ENCODE peak calls at places on chromosome 1, in four cellular contexts. One of them, this sample, is unnamed.

GRCh38 chr1:167564592-167564991 is 11.0 kb upstream of the CREG1 start:
- DNase-seq in CD4-positive, alpha-beta T cell: no peak
- DNase-seq in stomach: no peak
- DNase-seq in heart left ventricle: no peak
- DNase-seq in this sample: peak; percentile 41

GRCh38 chr1:197388801-197389200 is 120.7 kb downstream of the CRB1 start:
- DNase-seq in stomach: no peak
- DNase-seq in heart left ventricle: no peak
- DNase-seq in CD4-positive, alpha-beta T cell: no peak
- DNase-seq in this sample: no peak

GRCh38 chr1:205313681-205314308 is 7.8 kb downstream of the NUAK2 start:
- DNase-seq in stomach: peak; percentile 35
- DNase-seq in heart left ventricle: peak; percentile 81
- DNase-seq in CD4-positive, alpha-beta T cell: peak; percentile 20
- DNase-seq in this sample: no peak

GRCh38 chr1:55362558-55362957 is 147.4 kb upstream of the USP24 start:
- DNase-seq in heart left ventricle: no peak
- DNase-seq in stomach: no peak
- DNase-seq in CD4-positive, alpha-beta T cell: no peak
- DNase-seq in this sample: no peak

GRCh38 chr1:25074326-25074725 is 144.2 kb upstream of the RUNX3 start:
- DNase-seq in heart left ventricle: no peak
- DNase-seq in CD4-positive, alpha-beta T cell: no peak
- DNase-seq in stomach: no peak
- DNase-seq in this sample: no peak

GRCh38 chr1:27624467-27625233 is 10.3 kb downstream of the FGR start:
- DNase-seq in stomach: no peak
- DNase-seq in CD4-positive, alpha-beta T cell: no peak
- DNase-seq in heart left ventricle: peak; percentile 64
- DNase-seq in this sample: no peak

GRCh38 chr1:207923561-207923960 is 12.6 kb upstream of the CD34 start:
- DNase-seq in heart left ventricle: no peak
- DNase-seq in stomach: no peak
- DNase-seq in CD4-positive, alpha-beta T cell: no peak
- DNase-seq in this sample: no peak

GRCh38 chr1:5947978-5948680 is 44.1 kb downstream of the NPHP4 start:
- DNase-seq in heart left ventricle: no peak
- DNase-seq in stomach: peak; percentile 16
- DNase-seq in CD4-positive, alpha-beta T cell: no peak
- DNase-seq in this sample: no peak

GRCh38 chr1:100883963-100884362 is 10.7 kb downstream of the EXTL2 start:
- DNase-seq in stomach: no peak
- DNase-seq in CD4-positive, alpha-beta T cell: no peak
- DNase-seq in heart left ventricle: no peak
- DNase-seq in this sample: peak; percentile 2

GRCh38 chr1:178933709-178934573 is 63.1 kb upstream of the ANGPTL1 start:
- DNase-seq in CD4-positive, alpha-beta T cell: no peak
- DNase-seq in heart left ventricle: no peak
- DNase-seq in stomach: no peak
- DNase-seq in this sample: no peak

GRCh38 chr1:89104147-89104546 is 21.8 kb downstream of the GBP2 start:
- DNase-seq in stomach: no peak
- DNase-seq in CD4-positive, alpha-beta T cell: no peak
- DNase-seq in heart left ventricle: no peak
- DNase-seq in this sample: no peak

GRCh38 chr1:174315239-174315638 is 132.5 kb upstream of the GPR52 start:
- DNase-seq in CD4-positive, alpha-beta T cell: no peak
- DNase-seq in heart left ventricle: no peak
- DNase-seq in stomach: no peak
- DNase-seq in this sample: no peak

GRCh38 chr1:18886003-18886335 is 16.4 kb downstream of the ALDH4A1 start:
- DNase-seq in heart left ventricle: no peak
- DNase-seq in stomach: no peak
- DNase-seq in CD4-positive, alpha-beta T cell: no peak
- DNase-seq in this sample: no peak

GRCh38 chr1:209692745-209693504 is 11.7 kb upstream of the HSD11B1 start:
- DNase-seq in heart left ventricle: peak; percentile 68
- DNase-seq in stomach: peak; percentile 73
- DNase-seq in CD4-positive, alpha-beta T cell: peak; percentile 65
- DNase-seq in this sample: peak; percentile 90

GRCh38 chr1:198986041-198986440 is 347.2 kb downstream of the PTPRC start:
- DNase-seq in stomach: no peak
- DNase-seq in heart left ventricle: no peak
- DNase-seq in CD4-positive, alpha-beta T cell: no peak
- DNase-seq in this sample: no peak

GRCh38 chr1:48026275-48026674 is 29.1 kb upstream of the TRABD2B start:
- DNase-seq in stomach: no peak
- DNase-seq in CD4-positive, alpha-beta T cell: no peak
- DNase-seq in heart left ventricle: no peak
- DNase-seq in this sample: no peak

GRCh38 chr1:99851850-99852454 is 1.8 kb downstream of the AGL start:
- DNase-seq in heart left ventricle: no peak
- DNase-seq in CD4-positive, alpha-beta T cell: no peak
- DNase-seq in stomach: no peak
- DNase-seq in this sample: no peak

GRCh38 chr1:159088050-159088449 is 11.5 kb upstream of the AIM2 start:
- DNase-seq in CD4-positive, alpha-beta T cell: no peak
- DNase-seq in heart left ventricle: no peak
- DNase-seq in stomach: no peak
- DNase-seq in this sample: no peak

GRCh38 chr1:233166896-233167295 is 128.6 kb downstream of the PCNX2 start:
- DNase-seq in heart left ventricle: no peak
- DNase-seq in CD4-positive, alpha-beta T cell: no peak
- DNase-seq in stomach: no peak
- DNase-seq in this sample: no peak

GRCh38 chr1:24948072-24948827 is 18.2 kb upstream of the RUNX3 start:
- DNase-seq in CD4-positive, alpha-beta T cell: no peak
- DNase-seq in stomach: no peak
- DNase-seq in heart left ventricle: no peak
- DNase-seq in this sample: no peak

GRCh38 chr1:207841907-207842306 is 69.0 kb downstream of the CD34 start:
- DNase-seq in heart left ventricle: no peak
- DNase-seq in stomach: no peak
- DNase-seq in CD4-positive, alpha-beta T cell: no peak
- DNase-seq in this sample: no peak

GRCh38 chr1:162412002-162412401 is at the start of gene SH2D1B:
- DNase-seq in CD4-positive, alpha-beta T cell: no peak
- DNase-seq in stomach: no peak
- DNase-seq in heart left ventricle: no peak
- DNase-seq in this sample: no peak

GRCh38 chr1:39214021-39214713 is 9.7 kb downstream of the MACF1 start:
- DNase-seq in CD4-positive, alpha-beta T cell: no peak
- DNase-seq in heart left ventricle: no peak
- DNase-seq in stomach: no peak
- DNase-seq in this sample: peak; percentile 48

GRCh38 chr1:156295391-156295947 is at the start of gene GLMP:
- DNase-seq in CD4-positive, alpha-beta T cell: peak; percentile 53
- DNase-seq in stomach: peak; percentile 78
- DNase-seq in heart left ventricle: peak; percentile 78
- DNase-seq in this sample: peak; percentile 60

GRCh38 chr1:45306905-45307304 is 19.8 kb upstream of the HPDL start:
- DNase-seq in stomach: no peak
- DNase-seq in heart left ventricle: no peak
- DNase-seq in CD4-positive, alpha-beta T cell: no peak
- DNase-seq in this sample: no peak

GRCh38 chr1:152596986-152597385 is 3.0 kb upstream of the LCE3C start:
- DNase-seq in stomach: no peak
- DNase-seq in heart left ventricle: no peak
- DNase-seq in CD4-positive, alpha-beta T cell: no peak
- DNase-seq in this sample: no peak

GRCh38 chr1:36796101-36796590 is 238.2 kb downstream of the GRIK3 start:
- DNase-seq in CD4-positive, alpha-beta T cell: no peak
- DNase-seq in heart left ventricle: no peak
- DNase-seq in stomach: no peak
- DNase-seq in this sample: no peak

GRCh38 chr1:57017201-57017600 is 51.4 kb upstream of the C8B start:
- DNase-seq in CD4-positive, alpha-beta T cell: no peak
- DNase-seq in heart left ventricle: no peak
- DNase-seq in stomach: no peak
- DNase-seq in this sample: no peak

GRCh38 chr1:16967095-16967567 is 13.3 kb downstream of the MFAP2 start:
- DNase-seq in CD4-positive, alpha-beta T cell: no peak
- DNase-seq in heart left ventricle: peak; percentile 84
- DNase-seq in stomach: no peak
- DNase-seq in this sample: no peak

GRCh38 chr1:151822404-151822803 is 9.2 kb downstream of the RORC start:
- DNase-seq in CD4-positive, alpha-beta T cell: no peak
- DNase-seq in stomach: no peak
- DNase-seq in heart left ventricle: no peak
- DNase-seq in this sample: no peak

GRCh38 chr1:64536836-64537490 is 67.0 kb downstream of the CACHD1 start:
- DNase-seq in stomach: peak; percentile 41
- DNase-seq in heart left ventricle: no peak
- DNase-seq in CD4-positive, alpha-beta T cell: no peak
- DNase-seq in this sample: no peak

GRCh38 chr1:4593106-4593505 is 61.3 kb upstream of the AJAP1 start:
- DNase-seq in heart left ventricle: no peak
- DNase-seq in CD4-positive, alpha-beta T cell: no peak
- DNase-seq in stomach: no peak
- DNase-seq in this sample: no peak

GRCh38 chr1:32831878-32832277 is 14.4 kb downstream of the S100PBP start:
- DNase-seq in CD4-positive, alpha-beta T cell: no peak
- DNase-seq in heart left ventricle: no peak
- DNase-seq in stomach: no peak
- DNase-seq in this sample: no peak

GRCh38 chr1:109889094-109889493 is 21.6 kb upstream of the CSF1 start:
- DNase-seq in stomach: no peak
- DNase-seq in CD4-positive, alpha-beta T cell: no peak
- DNase-seq in heart left ventricle: no peak
- DNase-seq in this sample: no peak

GRCh38 chr1:2046225-2046917 is 3.8 kb upstream of the PRKCZ start:
- DNase-seq in heart left ventricle: peak; percentile 82
- DNase-seq in stomach: peak; percentile 90
- DNase-seq in CD4-positive, alpha-beta T cell: peak; percentile 27
- DNase-seq in this sample: peak; percentile 90

GRCh38 chr1:21291964-21292363 is 1.7 kb upstream of the ECE1 start:
- DNase-seq in stomach: no peak
- DNase-seq in CD4-positive, alpha-beta T cell: no peak
- DNase-seq in heart left ventricle: peak; percentile 23
- DNase-seq in this sample: no peak

GRCh38 chr1:109274533-109275476 is 8.1 kb downstream of the PSRC1 start:
- DNase-seq in stomach: peak; percentile 74
- DNase-seq in heart left ventricle: no peak
- DNase-seq in CD4-positive, alpha-beta T cell: no peak
- DNase-seq in this sample: peak; percentile 71

GRCh38 chr1:23909412-23909811 is 3.8 kb downstream of the CNR2 start:
- DNase-seq in stomach: no peak
- DNase-seq in heart left ventricle: no peak
- DNase-seq in CD4-positive, alpha-beta T cell: no peak
- DNase-seq in this sample: no peak

GRCh38 chr1:167711797-167712196 is 10.0 kb upstream of the MPZL1 start:
- DNase-seq in CD4-positive, alpha-beta T cell: no peak
- DNase-seq in heart left ventricle: no peak
- DNase-seq in stomach: no peak
- DNase-seq in this sample: no peak

GRCh38 chr1:43993206-43993914 is 2.0 kb downstream of the CCDC24 start:
- DNase-seq in stomach: no peak
- DNase-seq in CD4-positive, alpha-beta T cell: no peak
- DNase-seq in heart left ventricle: no peak
- DNase-seq in this sample: no peak

GRCh38 chr1:43991200-43991475 is 261 bp upstream of the CCDC24 start:
- DNase-seq in heart left ventricle: no peak
- DNase-seq in stomach: no peak
- DNase-seq in CD4-positive, alpha-beta T cell: no peak
- DNase-seq in this sample: no peak

GRCh38 chr1:43992232-43992995 is 1.0 kb downstream of the CCDC24 start:
- DNase-seq in CD4-positive, alpha-beta T cell: no peak
- DNase-seq in stomach: no peak
- DNase-seq in heart left ventricle: no peak
- DNase-seq in this sample: no peak

GRCh38 chr1:43991476-43992231 is at the start of gene CCDC24:
- DNase-seq in stomach: peak; percentile 91
- DNase-seq in heart left ventricle: peak; percentile 90
- DNase-seq in CD4-positive, alpha-beta T cell: peak; percentile 62
- DNase-seq in this sample: peak; percentile 86

GRCh38 chr1:43990271-43991199 is 864 bp upstream of the CCDC24 start:
- DNase-seq in heart left ventricle: no peak
- DNase-seq in CD4-positive, alpha-beta T cell: no peak
- DNase-seq in stomach: no peak
- DNase-seq in this sample: no peak
- TF ChIP-seq CTCF in heart left ventricle: no peak
- TF ChIP-seq CTCF in CD4-positive, alpha-beta T cell: no peak
- TF ChIP-seq CTCF in stomach: no peak
- TF ChIP-seq CTCF in this sample: peak; percentile 11

DNA sequence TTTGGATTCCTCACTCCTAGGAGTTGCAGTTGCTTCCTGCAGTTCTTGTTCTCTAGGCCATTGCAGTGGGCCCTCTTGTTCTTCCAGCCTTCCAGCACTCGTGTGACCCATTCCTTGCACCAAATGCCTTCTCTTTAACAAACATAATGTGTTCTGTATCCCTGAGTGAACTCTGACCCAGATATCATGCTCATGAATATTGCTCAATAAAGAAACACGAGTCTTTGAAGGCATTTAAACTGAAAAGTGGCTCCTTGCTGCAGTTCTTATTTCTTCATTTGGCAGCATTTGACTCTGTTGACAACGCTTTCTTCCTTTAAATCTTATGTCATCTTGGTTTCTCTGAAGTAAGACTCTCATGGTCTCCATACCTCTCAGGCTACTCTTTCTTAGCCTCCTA is 100.7 kb upstream of the PDE4B start:
- DNase-seq in CD4-positive, alpha-beta T cell: no peak
- DNase-seq in heart left ventricle: no peak
- DNase-seq in stomach: no peak
- DNase-seq in this sample: no peak
- TF ChIP-seq CTCF in CD4-positive, alpha-beta T cell: no peak
- TF ChIP-seq CTCF in heart left ventricle: no peak
- TF ChIP-seq CTCF in stomach: no peak
- TF ChIP-seq CTCF in this sample: no peak

GRCh38 chr1:186722711-186723309 is 42.6 kb upstream of the PTGS2 start:
- DNase-seq in stomach: no peak
- DNase-seq in CD4-positive, alpha-beta T cell: no peak
- DNase-seq in heart left ventricle: no peak
- DNase-seq in this sample: peak; percentile 58
- TF ChIP-seq CTCF in stomach: peak; percentile 33
- TF ChIP-seq CTCF in CD4-positive, alpha-beta T cell: no peak
- TF ChIP-seq CTCF in heart left ventricle: peak; percentile 18
- TF ChIP-seq CTCF in this sample: peak; percentile 31

DNA sequence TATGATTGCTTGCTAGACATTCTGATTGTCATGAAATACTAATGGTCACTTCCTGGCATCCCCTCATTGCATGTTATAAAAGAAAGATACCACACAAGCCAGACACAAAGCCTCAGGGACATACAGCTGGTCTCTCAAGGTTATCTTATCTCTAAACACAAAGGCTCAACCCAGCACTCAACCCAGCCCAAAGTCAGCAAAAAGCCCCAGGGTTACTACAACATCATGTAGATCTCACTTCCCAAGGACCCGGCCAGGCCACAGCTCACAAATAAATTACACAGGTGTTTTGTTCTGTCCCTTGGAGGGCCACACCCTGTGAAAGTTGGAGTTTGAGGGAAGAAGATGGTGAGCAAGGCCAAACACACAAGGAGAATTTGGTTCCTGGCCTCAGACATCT is 109.7 kb upstream of the BARHL2 start:
- DNase-seq in heart left ventricle: no peak
- DNase-seq in CD4-positive, alpha-beta T cell: no peak
- DNase-seq in stomach: no peak
- DNase-seq in this sample: no peak
- TF ChIP-seq CTCF in heart left ventricle: no peak
- TF ChIP-seq CTCF in CD4-positive, alpha-beta T cell: no peak
- TF ChIP-seq CTCF in stomach: no peak
- TF ChIP-seq CTCF in this sample: no peak

This sample was measured in Calu3.